ENCODE peak calls at places on chromosomes 2 and 18, in four cellular contexts. One of them, this sample, is unnamed.

GRCh38 chr18:25350561-25351201 is 1.3 kb downstream of the ZNF521 start:
- DNase-seq in foreskin fibroblast: peak; percentile 72
- DNase-seq in tibial nerve: peak; percentile 40
- DNase-seq in right lobe of liver: no peak
- DNase-seq in this sample: peak; percentile 48

GRCh38 chr18:58580078-58580477 is 48.8 kb downstream of the ALPK2 start:
- DNase-seq in foreskin fibroblast: no peak
- DNase-seq in right lobe of liver: no peak
- DNase-seq in tibial nerve: no peak
- DNase-seq in this sample: no peak

GRCh38 chr2:76564734-76565133 is 854.0 kb upstream of the GCFC2 start:
- DNase-seq in right lobe of liver: no peak
- DNase-seq in foreskin fibroblast: no peak
- DNase-seq in tibial nerve: no peak
- DNase-seq in this sample: no peak

GRCh38 chr2:219252084-219252483 is 959 bp upstream of the TUBA4B start:
- DNase-seq in tibial nerve: no peak
- DNase-seq in foreskin fibroblast: no peak
- DNase-seq in right lobe of liver: no peak
- DNase-seq in this sample: no peak

GRCh38 chr2:53827398-53828175 is 32.2 kb downstream of the GPR75 start:
- DNase-seq in foreskin fibroblast: no peak
- DNase-seq in tibial nerve: no peak
- DNase-seq in right lobe of liver: no peak
- DNase-seq in this sample: no peak

GRCh38 chr2:58895849-58896248 is 654.7 kb upstream of the FANCL start:
- DNase-seq in right lobe of liver: peak; percentile 53
- DNase-seq in tibial nerve: no peak
- DNase-seq in foreskin fibroblast: no peak
- DNase-seq in this sample: no peak

GRCh38 chr2:132804045-132804444 is 134.0 kb upstream of the LYPD1 start:
- DNase-seq in foreskin fibroblast: peak; percentile 12
- DNase-seq in right lobe of liver: no peak
- DNase-seq in tibial nerve: no peak
- DNase-seq in this sample: peak; percentile 61

GRCh38 chr2:88006912-88007439 is 9.4 kb downstream of the RNU2-63P start:
- DNase-seq in tibial nerve: no peak
- DNase-seq in foreskin fibroblast: no peak
- DNase-seq in right lobe of liver: no peak
- DNase-seq in this sample: no peak

GRCh38 chr2:216792222-216793001 is 67.5 kb downstream of the TNP1 start:
- DNase-seq in right lobe of liver: no peak
- DNase-seq in tibial nerve: no peak
- DNase-seq in foreskin fibroblast: peak; percentile 3
- DNase-seq in this sample: peak; percentile 6

GRCh38 chr2:129301431-129301913 is 678.0 kb upstream of the RAB6C start:
- DNase-seq in foreskin fibroblast: no peak
- DNase-seq in right lobe of liver: no peak
- DNase-seq in tibial nerve: no peak
- DNase-seq in this sample: no peak

GRCh38 chr2:150152240-150152639 is 335.2 kb downstream of the RND3 start:
- DNase-seq in right lobe of liver: no peak
- DNase-seq in foreskin fibroblast: no peak
- DNase-seq in tibial nerve: no peak
- DNase-seq in this sample: no peak

GRCh38 chr2:129761569-129762021 is 217.9 kb upstream of the RAB6C start:
- DNase-seq in foreskin fibroblast: no peak
- DNase-seq in tibial nerve: no peak
- DNase-seq in right lobe of liver: no peak
- DNase-seq in this sample: no peak

GRCh38 chr18:55458456-55459238 is 129.3 kb downstream of the TCF4 start:
- DNase-seq in right lobe of liver: no peak
- DNase-seq in foreskin fibroblast: no peak
- DNase-seq in tibial nerve: no peak
- DNase-seq in this sample: no peak

GRCh38 chr2:6929196-6929874 is 12.1 kb downstream of the RNF144A start:
- DNase-seq in tibial nerve: no peak
- DNase-seq in right lobe of liver: no peak
- DNase-seq in foreskin fibroblast: no peak
- DNase-seq in this sample: no peak

GRCh38 chr2:65300134-65300771 is 72.6 kb downstream of the ACTR2 start:
- DNase-seq in tibial nerve: peak; percentile 74
- DNase-seq in foreskin fibroblast: peak; percentile 73
- DNase-seq in right lobe of liver: no peak
- DNase-seq in this sample: peak; percentile 51

GRCh38 chr2:172844021-172844420 is 108.4 kb downstream of the RAPGEF4 start:
- DNase-seq in tibial nerve: no peak
- DNase-seq in foreskin fibroblast: no peak
- DNase-seq in right lobe of liver: no peak
- DNase-seq in this sample: no peak

GRCh38 chr2:76572981-76573380 is 862.3 kb upstream of the GCFC2 start:
- DNase-seq in foreskin fibroblast: no peak
- DNase-seq in right lobe of liver: no peak
- DNase-seq in tibial nerve: no peak
- DNase-seq in this sample: no peak

GRCh38 chr18:2108581-2108980 is 462.7 kb downstream of the METTL4 start:
- DNase-seq in foreskin fibroblast: no peak
- DNase-seq in right lobe of liver: no peak
- DNase-seq in tibial nerve: no peak
- DNase-seq in this sample: no peak

GRCh38 chr2:7427293-7428060 is 510.3 kb downstream of the RNF144A start:
- DNase-seq in right lobe of liver: no peak
- DNase-seq in foreskin fibroblast: peak; percentile 29
- DNase-seq in tibial nerve: no peak
- DNase-seq in this sample: peak; percentile 76

GRCh38 chr2:171910494-171910893 is 11.8 kb upstream of the HAT1 start:
- DNase-seq in foreskin fibroblast: no peak
- DNase-seq in right lobe of liver: no peak
- DNase-seq in tibial nerve: no peak
- DNase-seq in this sample: no peak

GRCh38 chr18:77071711-77072292 is 60.8 kb downstream of the MBP start:
- DNase-seq in foreskin fibroblast: peak; percentile 89
- DNase-seq in right lobe of liver: no peak
- DNase-seq in tibial nerve: no peak
- DNase-seq in this sample: peak; percentile 96

GRCh38 chr2:48415765-48416515 is 114.0 kb upstream of the STON1 start:
- DNase-seq in foreskin fibroblast: no peak
- DNase-seq in tibial nerve: no peak
- DNase-seq in right lobe of liver: no peak
- DNase-seq in this sample: peak; percentile 32

GRCh38 chr2:232533944-232534710 is 5.4 kb upstream of the CHRNG start:
- DNase-seq in foreskin fibroblast: no peak
- DNase-seq in right lobe of liver: peak; percentile 33
- DNase-seq in tibial nerve: no peak
- DNase-seq in this sample: peak; percentile 47

GRCh38 chr2:145012214-145012670 is 492.3 kb upstream of the ZEB2 start:
- DNase-seq in foreskin fibroblast: peak; percentile 89
- DNase-seq in right lobe of liver: no peak
- DNase-seq in tibial nerve: no peak
- DNase-seq in this sample: peak; percentile 75

GRCh38 chr18:80009661-80010550 is 21.5 kb upstream of the TXNL4A start:
- DNase-seq in foreskin fibroblast: peak; percentile 94
- DNase-seq in tibial nerve: no peak
- DNase-seq in right lobe of liver: no peak
- DNase-seq in this sample: peak; percentile 97

GRCh38 chr18:75407468-75408437 is 19.8 kb downstream of the SMIM21 start:
- DNase-seq in right lobe of liver: no peak
- DNase-seq in foreskin fibroblast: peak; percentile 30
- DNase-seq in tibial nerve: no peak
- DNase-seq in this sample: peak; percentile 7
- H3K4me3 ChIP-seq in right lobe of liver: no peak overlapping the region
- H3K4me3 ChIP-seq in foreskin fibroblast: no peak overlapping the region
- H3K4me3 ChIP-seq in tibial nerve: no peak overlapping the region
- H3K4me3 ChIP-seq in this sample: no peak overlapping the region

GRCh38 chr2:182129188-182129707 is 143.6 kb downstream of the PPP1R1C start:
- DNase-seq in right lobe of liver: no peak
- DNase-seq in foreskin fibroblast: no peak
- DNase-seq in tibial nerve: no peak
- DNase-seq in this sample: no peak

GRCh38 chr2:182134201-182134600 is 148.5 kb downstream of the PPP1R1C start:
- DNase-seq in foreskin fibroblast: no peak
- DNase-seq in tibial nerve: no peak
- DNase-seq in right lobe of liver: no peak
- DNase-seq in this sample: no peak

GRCh38 chr2:182133195-182133891 is 147.7 kb downstream of the PPP1R1C start:
- DNase-seq in right lobe of liver: no peak
- DNase-seq in foreskin fibroblast: no peak
- DNase-seq in tibial nerve: no peak
- DNase-seq in this sample: no peak

DNA sequence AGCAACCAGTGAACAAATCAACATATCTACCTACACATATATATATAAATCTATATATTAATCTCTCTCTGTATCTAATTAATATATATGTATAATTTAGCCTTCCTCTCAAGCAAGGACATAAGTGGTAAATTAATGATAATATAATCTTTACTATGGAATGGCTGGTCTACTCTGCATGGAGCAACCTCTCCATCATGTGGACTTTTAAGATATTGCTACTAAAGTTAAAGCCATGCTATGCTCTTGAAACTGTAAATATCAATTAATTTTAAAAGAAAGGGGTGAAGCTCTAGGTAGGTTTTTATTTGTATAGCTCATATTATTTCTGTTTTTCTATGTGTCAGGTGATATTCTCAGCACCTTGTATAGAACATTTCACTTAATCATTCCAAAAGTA is 147.0 kb downstream of the PPP1R1C start:
- DNase-seq in tibial nerve: no peak
- DNase-seq in foreskin fibroblast: no peak
- DNase-seq in right lobe of liver: no peak
- DNase-seq in this sample: peak; percentile 31
- TF ChIP-seq CTCF in tibial nerve: no peak
- TF ChIP-seq CTCF in foreskin fibroblast: peak; percentile 18
- TF ChIP-seq CTCF in right lobe of liver: no peak
- TF ChIP-seq CTCF in this sample: peak; percentile 21

DNA sequence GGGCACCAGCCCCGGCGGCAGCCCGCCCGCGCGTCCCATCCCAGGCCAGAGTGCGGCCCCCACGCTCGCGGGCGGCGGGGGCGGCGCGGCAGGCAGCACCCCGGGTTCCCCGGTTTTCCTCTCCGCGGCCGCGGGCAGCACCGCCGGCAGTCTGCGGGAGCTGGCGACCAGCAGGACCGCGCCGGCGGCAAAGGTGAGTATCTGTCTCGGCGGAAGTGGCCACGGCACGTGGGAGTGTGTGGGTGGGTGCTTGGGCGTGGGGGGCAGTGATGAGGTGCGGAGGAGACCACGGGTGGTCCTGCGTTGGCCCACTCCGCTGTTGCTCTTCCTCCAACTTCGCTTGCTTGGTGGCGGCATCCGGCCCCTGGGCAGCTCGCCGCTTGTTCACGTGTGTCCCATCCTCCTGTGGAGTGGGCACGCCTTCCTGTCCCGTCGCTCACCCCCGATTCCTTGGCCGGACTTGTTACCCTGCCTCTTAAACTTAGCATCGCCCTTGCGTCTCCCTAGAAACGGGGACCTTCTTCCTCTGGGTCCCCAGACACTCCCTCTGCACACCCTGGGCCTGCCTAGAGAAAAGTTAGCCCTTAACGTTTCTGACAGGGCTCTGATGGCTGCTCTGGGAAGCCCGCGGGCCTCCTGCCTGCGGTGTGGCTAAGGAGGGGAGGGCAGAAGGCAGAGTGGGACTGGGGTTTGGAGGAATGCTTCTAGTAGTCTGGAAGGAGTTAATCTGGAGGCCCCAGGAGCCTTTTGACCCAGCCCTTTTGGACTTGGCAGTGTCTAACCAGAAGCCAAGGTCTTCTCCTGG is 1.1 kb downstream of the SH3RF3 start:
- DNase-seq in right lobe of liver: peak; percentile 56
- DNase-seq in tibial nerve: no peak
- DNase-seq in foreskin fibroblast: no peak
- DNase-seq in this sample: peak; percentile 20
- H3K4me3 ChIP-seq in right lobe of liver: peak overlapping the region; percentile 49
- H3K4me3 ChIP-seq in tibial nerve: peak overlapping the region; percentile 44
- H3K4me3 ChIP-seq in foreskin fibroblast: peak overlapping the region; percentile 79
- H3K4me3 ChIP-seq in this sample: peak overlapping the region; percentile 75

GRCh38 chr2:148263890-148264289 is 243.0 kb downstream of the MBD5 start:
- DNase-seq in right lobe of liver: no peak
- DNase-seq in foreskin fibroblast: no peak
- DNase-seq in tibial nerve: no peak
- DNase-seq in this sample: no peak

GRCh38 chr2:148258124-148258523 is 237.2 kb downstream of the MBD5 start:
- DNase-seq in tibial nerve: no peak
- DNase-seq in foreskin fibroblast: no peak
- DNase-seq in right lobe of liver: no peak
- DNase-seq in this sample: no peak

GRCh38 chr2:148255929-148256328 is 235.0 kb downstream of the MBD5 start:
- DNase-seq in foreskin fibroblast: no peak
- DNase-seq in right lobe of liver: peak; percentile 91
- DNase-seq in tibial nerve: no peak
- DNase-seq in this sample: no peak

GRCh38 chr2:148257276-148257675 is 236.4 kb downstream of the MBD5 start:
- DNase-seq in foreskin fibroblast: no peak
- DNase-seq in right lobe of liver: no peak
- DNase-seq in tibial nerve: no peak
- DNase-seq in this sample: no peak

GRCh38 chr2:148259674-148260073 is 238.8 kb downstream of the MBD5 start:
- DNase-seq in foreskin fibroblast: no peak
- DNase-seq in tibial nerve: no peak
- DNase-seq in right lobe of liver: no peak
- DNase-seq in this sample: peak; percentile 33
- TF ChIP-seq CTCF in foreskin fibroblast: no peak
- TF ChIP-seq CTCF in tibial nerve: no peak
- TF ChIP-seq CTCF in right lobe of liver: no peak
- TF ChIP-seq CTCF in this sample: no peak

GRCh38 chr2:215437614-215438013 is 1.7 kb upstream of the FN1 start:
- DNase-seq in tibial nerve: no peak
- DNase-seq in foreskin fibroblast: no peak
- DNase-seq in right lobe of liver: no peak
- DNase-seq in this sample: peak; percentile 43
- H3K4me3 ChIP-seq in tibial nerve: peak overlapping the region; percentile 58
- H3K4me3 ChIP-seq in foreskin fibroblast: peak overlapping the region; percentile 69
- H3K4me3 ChIP-seq in right lobe of liver: no peak overlapping the region
- H3K4me3 ChIP-seq in this sample: peak overlapping the region; percentile 65

This sample was measured in fibroblast of pulmonary artery.